ENCODE peak calls at places on chromosomes 7 and 10, in four cellular contexts. H is dorsolateral prefrontal cortex, Y is suprapubic skin, Z is PC-3. O is an unnamed sample.

GRCh38 chr7:69693042-69693441 is 94.8 kb downstream of the AUTS2 start:
- DNase-seq in Z (no peak), Y (no peak), H (no peak), O (no peak)

GRCh38 chr10:61847640-61848039 is 53.9 kb upstream of the ARID5B start:
- DNase-seq in Y (no peak), Z (peak), H (no peak), O (no peak)

GRCh38 chr7:157009778-157010587 is 480 bp downstream of the MNX1 start:
- DNase-seq in Y (no peak), H (no peak), Z (no peak), O (no peak)

GRCh38 chr7:75866129-75866496 is 12.7 kb upstream of the RHBDD2 start:
- DNase-seq in Y (no peak), H (no peak), Z (no peak), O (no peak)

GRCh38 chr7:70456729-70457128 is 675.2 kb upstream of the GALNT17 start:
- DNase-seq in Y (no peak), Z (no peak), H (no peak), O (no peak)

GRCh38 chr7:4204530-4205165 is 477.4 kb upstream of the FOXK1 start:
- DNase-seq in H (no peak), Z (no peak), Y (no peak), O (no peak)

GRCh38 chr7:252981-253380 is 37.0 kb upstream of the FOXL3 start:
- DNase-seq in Z (no peak), H (no peak), Y (no peak), O (no peak)

GRCh38 chr7:51067757-51068156 is 248.9 kb downstream of the COBL start:
- DNase-seq in Y (no peak), H (no peak), Z (peak), O (peak)

GRCh38 chr10:118564652-118565051 is 30.8 kb downstream of the PRLHR start:
- DNase-seq in H (no peak), Z (peak), Y (no peak), O (no peak)

GRCh38 chr7:106065560-106066500 is 46.3 kb downstream of the SYPL1 start:
- DNase-seq in Y (no peak), H (no peak), Z (peak), O (no peak)

GRCh38 chr7:112266595-112267270 is 60.2 kb downstream of the ZNF277 start:
- DNase-seq in Y (no peak), Z (peak), H (no peak), O (no peak)

GRCh38 chr10:125201108-125201524 is 40.8 kb upstream of the CTBP2 start:
- DNase-seq in H (no peak), Y (no peak), Z (peak), O (no peak)

GRCh38 chr10:125441151-125441550 is 241.8 kb downstream of the TEX36 start:
- DNase-seq in Z (peak), H (no peak), Y (no peak), O (peak)

GRCh38 chr10:12418000-12418399 is 68.7 kb downstream of the CAMK1D start:
- DNase-seq in Y (peak), H (no peak), Z (no peak), O (no peak)

GRCh38 chr7:156558198-156558597 is 82.4 kb upstream of the RNF32 start:
- DNase-seq in H (no peak), Z (peak), Y (no peak), O (peak)

GRCh38 chr7:159075563-159076238 is 69.0 kb downstream of the VIPR2 start:
- DNase-seq in Z (no peak), H (no peak), Y (no peak), O (no peak)

GRCh38 chr10:13893926-13894325 is 307.2 kb downstream of the PRPF18 start:
- DNase-seq in Z (peak), H (no peak), Y (no peak), O (no peak)

GRCh38 chr7:25849361-25850184 is 302.4 kb upstream of the NFE2L3 start:
- DNase-seq in Y (peak), H (no peak), Z (peak), O (peak)

GRCh38 chr7:99786726-99787300 is 2.8 kb upstream of the CYP3A4 start:
- DNase-seq in H (no peak), Y (no peak), Z (no peak), O (no peak)

GRCh38 chr7:106129291-106129690 is 17.2 kb upstream of the SYPL1 start:
- DNase-seq in Y (no peak), Z (no peak), H (no peak), O (no peak)

GRCh38 chr7:157313645-157314044 is 23.2 kb upstream of the DNAJB6 start:
- DNase-seq in H (no peak), Y (no peak), Z (no peak), O (no peak)

GRCh38 chr10:88066876-88067275 is 203.5 kb downstream of the PTEN start:
- DNase-seq in Z (no peak), H (no peak), Y (no peak), O (no peak)

GRCh38 chr10:104935656-104936055 is 294.6 kb downstream of the SORCS3 start:
- DNase-seq in Y (no peak), Z (no peak), H (no peak), O (no peak)

GRCh38 chr7:100088621-100089457 is at the start of gene COPS6:
- DNase-seq in Z (peak), Y (peak), H (peak), O (no peak)

GRCh38 chr10:48836605-48837004 is 103.0 kb downstream of the LRRC18 start:
- DNase-seq in Y (no peak), H (no peak), Z (no peak), O (no peak)

GRCh38 chr7:17043012-17043877 is 161.5 kb upstream of the AGR3 start:
- DNase-seq in H (no peak), Z (peak), Y (no peak), O (no peak)

GRCh38 chr7:83149466-83149865 is 13.2 kb downstream of the PCLO start:
- DNase-seq in H (no peak), Z (peak), Y (no peak), O (no peak)

GRCh38 chr7:155698633-155699032 is 54.2 kb downstream of the RBM33 start:
- DNase-seq in H (no peak), Y (no peak), Z (no peak), O (no peak)

GRCh38 chr10:133318494-133319127 is 9.9 kb downstream of the ZNF511 start:
- DNase-seq in Z (peak), H (no peak), Y (no peak), O (no peak)

GRCh38 chr7:237385-237784 is 45.0 kb downstream of the FAM20C start:
- DNase-seq in Z (no peak), Y (no peak), H (no peak), O (no peak)

GRCh38 chr7:71613316-71613715 is 481.4 kb downstream of the GALNT17 start:
- DNase-seq in Z (no peak), Y (no peak), H (no peak), O (no peak)

GRCh38 chr7:48009257-48009656 is 19.6 kb downstream of the SUN3 start:
- DNase-seq in Y (no peak), H (no peak), Z (no peak), O (no peak)

GRCh38 chr10:67697646-67698245 is 1.8 kb upstream of the CTNNA3 start:
- DNase-seq in Y (no peak), Z (peak), H (no peak), O (peak)

GRCh38 chr7:92633211-92633906 is 43.2 kb upstream of the FAM133B start:
- DNase-seq in Y (no peak), Z (peak), H (no peak), O (peak)

GRCh38 chr10:132836832-132837540 is 51.0 kb upstream of the NKX6-2 start:
- DNase-seq in Y (peak), Z (peak), H (no peak), O (no peak)

GRCh38 chr10:95536017-95536416 is 25.2 kb downstream of the SORBS1 start:
- DNase-seq in Y (no peak), H (no peak), Z (no peak), O (no peak)

GRCh38 chr10:71963351-71963755 is 842 bp upstream of the CHST3 start:
- DNase-seq in Z (no peak), H (no peak), Y (no peak), O (no peak)

GRCh38 chr7:127029823-127030222 is 222.9 kb downstream of the GRM8 start:
- DNase-seq in Y (no peak), Z (no peak), H (no peak), O (no peak)

GRCh38 chr10:27285093-27285492 is 44.5 kb upstream of the ACBD5 start:
- DNase-seq in Z (peak), H (no peak), Y (no peak), O (no peak)
- TF ChIP-seq CTCF in Z (peak), H (no peak), Y (no peak), O (peak)

DNA sequence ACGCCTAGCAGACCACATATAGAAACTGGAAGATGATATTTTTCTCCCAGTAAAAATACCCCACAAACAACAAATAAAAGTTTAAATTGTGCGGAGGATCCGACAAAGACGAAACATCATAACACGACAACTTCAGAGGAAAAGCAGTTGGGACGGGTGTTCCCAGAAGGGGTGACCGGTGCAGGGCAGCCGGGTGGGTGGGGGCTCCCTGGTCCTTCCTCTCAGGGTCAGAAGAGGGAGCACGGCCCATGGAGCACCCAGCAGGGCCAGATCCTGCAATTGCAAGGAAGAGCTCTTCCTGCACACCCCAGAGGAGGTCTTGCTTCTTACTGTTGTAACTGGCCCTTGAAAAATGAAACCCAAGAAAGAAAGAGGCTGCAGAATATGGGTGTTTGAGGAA is 608.5 kb upstream of the MKI67 start:
- DNase-seq in H (no peak), Y (no peak), Z (no peak), O (no peak)
- H3K27ac ChIP-seq in H (no peak), Y (no peak), Z (no peak), O (no peak)

GRCh38 chr7:36188923-36189322 is 35.9 kb downstream of the EEPD1 start:
- DNase-seq in H (no peak), Z (no peak), Y (no peak), O (no peak)

GRCh38 chr7:36191292-36191920 is 38.4 kb downstream of the EEPD1 start:
- DNase-seq in Y (no peak), Z (no peak), H (no peak), O (no peak)

GRCh38 chr7:36192877-36193276 is 39.8 kb downstream of the EEPD1 start:
- DNase-seq in Z (no peak), H (no peak), Y (no peak), O (no peak)

GRCh38 chr7:36192050-36192824 is 39.2 kb downstream of the EEPD1 start:
- DNase-seq in Y (no peak), Z (no peak), H (no peak), O (peak)

DNA sequence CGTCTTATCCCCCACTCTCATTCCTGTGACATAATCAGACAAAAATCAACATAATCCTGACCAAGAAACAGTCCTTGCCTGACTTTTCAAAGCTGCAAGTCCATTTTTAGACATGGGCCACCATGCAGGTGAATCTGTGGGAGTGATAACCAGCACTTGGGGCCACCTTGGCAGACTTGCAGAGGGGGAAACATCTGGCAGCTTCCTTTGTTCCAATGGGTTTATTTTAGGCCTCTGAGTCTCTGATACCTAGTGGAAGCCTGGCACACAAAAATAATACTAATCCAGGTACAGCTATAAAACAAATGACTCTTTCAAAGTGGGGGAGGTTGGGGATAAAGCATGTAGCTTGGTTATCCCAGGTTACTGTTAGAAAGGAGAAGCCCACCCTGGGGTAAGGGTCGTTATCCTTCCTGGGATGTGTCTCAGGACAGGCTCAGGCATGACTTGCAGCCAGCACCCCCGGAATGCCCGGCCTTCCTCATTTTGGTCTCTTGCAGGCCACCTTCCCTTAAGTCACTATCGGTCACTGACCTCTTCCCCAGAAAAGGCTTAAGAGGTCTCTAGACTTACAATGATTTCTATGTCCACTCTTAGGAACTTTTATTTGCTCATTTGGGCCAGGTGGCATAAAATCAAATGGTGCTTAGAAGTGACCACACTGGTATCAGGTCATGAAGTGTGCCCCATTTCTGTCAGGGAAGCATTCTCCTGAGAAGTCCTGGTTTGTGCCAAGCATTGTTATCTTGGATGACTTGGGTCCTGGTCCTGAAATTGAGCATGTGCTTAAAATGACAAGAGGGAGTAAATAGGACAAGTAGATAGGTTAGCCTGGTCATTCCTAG is 37.6 kb downstream of the EEPD1 start:
- DNase-seq in H (no peak), Y (no peak), Z (no peak), O (no peak)
- H3K4me3 ChIP-seq in H (no peak), Y (no peak), Z (no peak), O (no peak)

DNA sequence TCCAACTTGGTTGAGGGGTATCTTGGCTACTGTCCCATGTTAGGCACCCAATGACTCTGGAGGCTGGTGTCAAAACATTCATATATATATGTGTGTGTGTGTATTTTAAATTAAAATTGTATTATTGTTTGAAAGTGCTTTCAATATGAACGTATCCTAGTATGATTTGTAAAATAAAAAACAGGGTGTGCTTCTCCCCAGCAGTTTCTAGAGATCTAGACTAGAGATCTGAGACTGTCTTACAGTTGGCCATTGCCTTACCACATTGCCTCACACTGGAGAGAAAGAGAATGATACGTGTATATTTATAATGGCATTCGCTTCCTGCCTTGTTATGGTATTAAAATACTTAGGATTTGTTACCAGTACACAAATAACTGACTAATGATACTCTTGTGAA is 1.2 kb downstream of the BAG3 start:
- DNase-seq in Z (peak), H (no peak), Y (no peak), O (peak)
- TF ChIP-seq CTCF in Z (peak), H (no peak), Y (no peak), O (peak)

GRCh38 chr7:55099086-55099831 is 80.4 kb downstream of the EGFR start:
- DNase-seq in Z (no peak), Y (no peak), H (no peak), O (no peak)

GRCh38 chr7:55100172-55100961 is 81.5 kb downstream of the EGFR start:
- DNase-seq in H (no peak), Y (peak), Z (no peak), O (no peak)

GRCh38 chr7:55100962-55101327 is 82.1 kb downstream of the EGFR start:
- DNase-seq in Z (no peak), H (no peak), Y (no peak), O (no peak)

GRCh38 chr7:55104123-55104522 is 85.3 kb downstream of the EGFR start:
- DNase-seq in H (no peak), Z (no peak), Y (no peak), O (no peak)

DNA sequence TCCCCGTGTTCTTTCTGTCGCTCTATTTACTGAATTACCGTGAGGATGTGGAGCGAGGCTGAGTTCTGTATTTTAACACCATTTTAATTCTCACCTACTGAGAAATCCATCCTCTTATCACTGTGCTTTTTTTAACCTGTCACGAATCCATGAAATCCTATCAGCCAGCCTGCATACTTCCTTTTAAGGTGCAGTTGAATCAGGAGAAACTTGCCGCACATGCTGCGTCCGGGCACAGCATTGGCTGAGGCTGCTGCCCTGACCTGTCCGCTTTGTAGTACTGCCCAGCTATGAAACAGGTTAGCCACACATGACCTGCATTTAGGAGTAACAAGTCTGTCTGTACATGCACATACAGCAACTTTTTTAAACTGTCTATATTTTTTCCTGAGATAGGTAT is 82.5 kb downstream of the EGFR start:
- DNase-seq in Y (no peak), H (no peak), Z (no peak), O (no peak)
- H3K27ac ChIP-seq in Y (peak), H (peak), Z (no peak), O (no peak)

GRCh38 chr10:7666253-7667023 is at the start of gene ITIH5:
- DNase-seq in Y (peak), H (no peak), Z (no peak), O (no peak)
- H3K4me3 ChIP-seq in Y (peak), H (peak), Z (no peak), O (peak)

DNA sequence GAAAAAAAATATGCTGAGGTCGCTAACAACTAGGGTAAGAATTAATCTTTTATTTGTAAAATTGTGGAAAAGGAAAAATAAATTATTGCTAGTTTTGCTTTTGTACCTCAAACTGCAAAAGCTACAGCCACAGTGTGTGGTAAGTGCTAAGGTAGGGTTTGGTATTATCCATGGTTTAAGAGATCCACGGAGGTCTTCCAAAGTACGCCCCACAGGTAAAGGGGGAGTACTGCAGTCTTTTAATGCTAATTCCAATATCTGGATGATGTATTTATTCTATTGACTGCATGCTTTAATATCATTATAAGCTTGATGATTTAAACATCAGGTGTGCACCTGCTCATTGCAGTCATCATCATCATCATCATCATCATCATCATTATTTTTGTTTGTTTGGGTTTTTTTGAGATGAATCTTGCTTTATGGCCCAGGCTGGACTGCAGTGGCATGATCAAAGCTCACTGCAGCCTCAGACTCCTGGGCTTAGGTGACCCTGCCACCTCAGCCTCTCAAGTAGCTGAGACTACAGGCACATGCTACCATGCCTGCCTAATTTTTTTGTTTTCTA is 38.4 kb upstream of the BMS1 start:
- DNase-seq in Y (no peak), Z (peak), H (no peak), O (no peak)
- TF ChIP-seq CTCF in Y (no peak), Z (peak), H (no peak), O (no peak)

DNA sequence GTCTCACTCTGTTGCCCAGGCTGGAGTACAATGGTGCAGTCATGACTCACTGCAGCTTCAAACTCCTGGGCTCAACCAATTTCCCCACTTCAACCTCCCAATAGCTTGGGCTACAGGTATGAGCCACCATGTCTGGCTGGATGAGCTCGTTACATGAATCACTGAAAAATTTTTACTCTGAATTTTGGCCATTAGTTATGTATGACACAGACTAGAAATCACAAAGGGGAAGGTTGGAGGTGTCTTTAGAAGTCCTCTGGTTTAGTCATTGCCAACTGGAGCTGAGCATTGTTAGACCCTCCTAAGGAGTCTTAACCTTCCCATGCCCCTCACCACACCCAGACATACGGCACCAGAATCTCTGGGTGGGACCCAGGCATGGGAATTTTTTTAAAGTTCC is 34.7 kb downstream of the SVIL start:
- DNase-seq in Z (peak), Y (no peak), H (no peak), O (no peak)
- H3K27ac ChIP-seq in Z (peak), Y (peak), H (no peak), O (no peak)

GRCh38 chr7:2247141-2247985 is 5.3 kb downstream of the NUDT1 start:
- DNase-seq in Y (no peak), Z (peak), H (no peak), O (no peak)

GRCh38 chr7:2245883-2246679 is 4.1 kb downstream of the NUDT1 start:
- DNase-seq in Y (no peak), H (peak), Z (no peak), O (no peak)

GRCh38 chr7:2251841-2252771 is 10.1 kb downstream of the NUDT1 start:
- DNase-seq in H (no peak), Z (no peak), Y (no peak), O (no peak)

GRCh38 chr7:2249744-2250323 is 7.8 kb downstream of the NUDT1 start:
- DNase-seq in H (no peak), Y (no peak), Z (no peak), O (no peak)

GRCh38 chr7:2248984-2249694 is 7.1 kb downstream of the NUDT1 start:
- DNase-seq in Y (no peak), H (no peak), Z (peak), O (peak)
- H3K4me3 ChIP-seq in Y (no peak), H (no peak), Z (peak), O (no peak)

O was measured in AG04450.